ENCODE peak calls at places on chromosome 5, in six cellular contexts. One of them, this sample, is unnamed.

GRCh38 chr5:13932561-13932960 is 11.9 kb downstream of the DNAH5 start:
- DNase-seq in neuronal stem cell: no peak
- DNase-seq in mammary epithelial cell: peak
- DNase-seq in NT2/D1: no peak
- DNase-seq in astrocyte: no peak
- DNase-seq in H9: no peak
- DNase-seq in this sample: no peak

GRCh38 chr5:40681351-40682311 is 1.9 kb downstream of the PTGER4 start:
- DNase-seq in mammary epithelial cell: no peak
- DNase-seq in astrocyte: no peak
- DNase-seq in neuronal stem cell: no peak
- DNase-seq in NT2/D1: no peak
- DNase-seq in H9: peak
- DNase-seq in this sample: no peak

GRCh38 chr5:116814656-116815055 is 240.0 kb upstream of the SEMA6A start:
- DNase-seq in neuronal stem cell: no peak
- DNase-seq in astrocyte: no peak
- DNase-seq in NT2/D1: no peak
- DNase-seq in H9: no peak
- DNase-seq in mammary epithelial cell: no peak
- DNase-seq in this sample: no peak

GRCh38 chr5:157607371-157608161 is 32.0 kb upstream of the ADAM19 start:
- DNase-seq in neuronal stem cell: no peak
- DNase-seq in H9: no peak
- DNase-seq in astrocyte: peak
- DNase-seq in NT2/D1: no peak
- DNase-seq in mammary epithelial cell: peak
- DNase-seq in this sample: peak

GRCh38 chr5:15446552-15446951 is 53.4 kb upstream of the FBXL7 start:
- DNase-seq in mammary epithelial cell: no peak
- DNase-seq in astrocyte: peak
- DNase-seq in H9: no peak
- DNase-seq in NT2/D1: no peak
- DNase-seq in neuronal stem cell: no peak
- DNase-seq in this sample: peak

GRCh38 chr5:32261198-32261597 is 51.5 kb downstream of the MTMR12 start:
- DNase-seq in mammary epithelial cell: no peak
- DNase-seq in NT2/D1: no peak
- DNase-seq in H9: no peak
- DNase-seq in astrocyte: no peak
- DNase-seq in neuronal stem cell: no peak
- DNase-seq in this sample: no peak

GRCh38 chr5:146336197-146336596 is 2.4 kb upstream of the POU4F3 start:
- DNase-seq in mammary epithelial cell: no peak
- DNase-seq in astrocyte: no peak
- DNase-seq in neuronal stem cell: no peak
- DNase-seq in H9: no peak
- DNase-seq in NT2/D1: no peak
- DNase-seq in this sample: no peak

GRCh38 chr5:75948441-75948840 is 134.7 kb upstream of the SV2C start:
- DNase-seq in astrocyte: no peak
- DNase-seq in mammary epithelial cell: no peak
- DNase-seq in H9: no peak
- DNase-seq in NT2/D1: no peak
- DNase-seq in neuronal stem cell: no peak
- DNase-seq in this sample: no peak

GRCh38 chr5:64074533-64074932 is 91.1 kb upstream of the RNF180 start:
- DNase-seq in NT2/D1: peak
- DNase-seq in H9: peak
- DNase-seq in mammary epithelial cell: peak
- DNase-seq in astrocyte: peak
- DNase-seq in neuronal stem cell: peak
- DNase-seq in this sample: peak

GRCh38 chr5:112929336-112930081 is 7.5 kb upstream of the REEP5 start:
- DNase-seq in NT2/D1: no peak
- DNase-seq in neuronal stem cell: no peak
- DNase-seq in astrocyte: no peak
- DNase-seq in mammary epithelial cell: peak
- DNase-seq in H9: no peak
- DNase-seq in this sample: no peak

GRCh38 chr5:170216262-170216864 is 16.4 kb upstream of the C5orf58 start:
- DNase-seq in neuronal stem cell: no peak
- DNase-seq in astrocyte: peak
- DNase-seq in H9: no peak
- DNase-seq in mammary epithelial cell: peak
- DNase-seq in NT2/D1: peak
- DNase-seq in this sample: peak

GRCh38 chr5:172127581-172127980 is 60.4 kb downstream of the STK10 start:
- DNase-seq in mammary epithelial cell: no peak
- DNase-seq in astrocyte: no peak
- DNase-seq in NT2/D1: no peak
- DNase-seq in neuronal stem cell: no peak
- DNase-seq in H9: no peak
- DNase-seq in this sample: no peak

GRCh38 chr5:137822158-137822764 is 45.4 kb upstream of the MYOT start:
- DNase-seq in mammary epithelial cell: peak
- DNase-seq in NT2/D1: peak
- DNase-seq in H9: peak
- DNase-seq in astrocyte: peak
- DNase-seq in neuronal stem cell: peak
- DNase-seq in this sample: peak

GRCh38 chr5:34656700-34657549 is 797 bp downstream of the RAI14 start:
- DNase-seq in astrocyte: no peak
- DNase-seq in NT2/D1: no peak
- DNase-seq in neuronal stem cell: no peak
- DNase-seq in mammary epithelial cell: peak
- DNase-seq in H9: no peak
- DNase-seq in this sample: peak

GRCh38 chr5:67549263-67549551 is 352.6 kb upstream of the CD180 start:
- DNase-seq in NT2/D1: no peak
- DNase-seq in H9: no peak
- DNase-seq in neuronal stem cell: no peak
- DNase-seq in astrocyte: no peak
- DNase-seq in mammary epithelial cell: no peak
- DNase-seq in this sample: no peak

GRCh38 chr5:142862585-142862984 is 92.4 kb downstream of the ARHGAP26 start:
- DNase-seq in H9: no peak
- DNase-seq in mammary epithelial cell: no peak
- DNase-seq in neuronal stem cell: no peak
- DNase-seq in NT2/D1: no peak
- DNase-seq in astrocyte: no peak
- DNase-seq in this sample: no peak

GRCh38 chr5:116652196-116652729 is 77.6 kb upstream of the SEMA6A start:
- DNase-seq in mammary epithelial cell: peak
- DNase-seq in NT2/D1: peak
- DNase-seq in H9: peak
- DNase-seq in neuronal stem cell: peak
- DNase-seq in astrocyte: peak
- DNase-seq in this sample: no peak

GRCh38 chr5:150401376-150402201 is 11.1 kb downstream of the CD74 start:
- DNase-seq in H9: no peak
- DNase-seq in mammary epithelial cell: no peak
- DNase-seq in astrocyte: no peak
- DNase-seq in neuronal stem cell: no peak
- DNase-seq in NT2/D1: no peak
- DNase-seq in this sample: no peak

GRCh38 chr5:180786398-180787005 is 16.1 kb downstream of the MGAT1 start:
- DNase-seq in NT2/D1: no peak
- DNase-seq in astrocyte: no peak
- DNase-seq in mammary epithelial cell: no peak
- DNase-seq in neuronal stem cell: no peak
- DNase-seq in H9: no peak
- DNase-seq in this sample: no peak

GRCh38 chr5:180313677-180314076 is 21.8 kb upstream of the MAPK9 start:
- DNase-seq in NT2/D1: no peak
- DNase-seq in H9: no peak
- DNase-seq in mammary epithelial cell: no peak
- DNase-seq in neuronal stem cell: no peak
- DNase-seq in astrocyte: no peak
- DNase-seq in this sample: peak

GRCh38 chr5:135039526-135040296 is 5.7 kb upstream of the PITX1 start:
- DNase-seq in H9: peak
- DNase-seq in neuronal stem cell: no peak
- DNase-seq in astrocyte: no peak
- DNase-seq in mammary epithelial cell: peak
- DNase-seq in NT2/D1: no peak
- DNase-seq in this sample: peak

GRCh38 chr5:135041145-135041587 is 7.1 kb upstream of the PITX1 start:
- DNase-seq in NT2/D1: no peak
- DNase-seq in neuronal stem cell: no peak
- DNase-seq in mammary epithelial cell: no peak
- DNase-seq in H9: no peak
- DNase-seq in astrocyte: no peak
- DNase-seq in this sample: no peak

GRCh38 chr5:135042595-135042994 is 8.6 kb upstream of the PITX1 start:
- DNase-seq in H9: no peak
- DNase-seq in neuronal stem cell: no peak
- DNase-seq in astrocyte: no peak
- DNase-seq in NT2/D1: no peak
- DNase-seq in mammary epithelial cell: no peak
- DNase-seq in this sample: no peak

GRCh38 chr5:135040331-135041144 is 6.5 kb upstream of the PITX1 start:
- DNase-seq in astrocyte: no peak
- DNase-seq in H9: peak
- DNase-seq in mammary epithelial cell: no peak
- DNase-seq in NT2/D1: no peak
- DNase-seq in neuronal stem cell: no peak
- DNase-seq in this sample: no peak

DNA sequence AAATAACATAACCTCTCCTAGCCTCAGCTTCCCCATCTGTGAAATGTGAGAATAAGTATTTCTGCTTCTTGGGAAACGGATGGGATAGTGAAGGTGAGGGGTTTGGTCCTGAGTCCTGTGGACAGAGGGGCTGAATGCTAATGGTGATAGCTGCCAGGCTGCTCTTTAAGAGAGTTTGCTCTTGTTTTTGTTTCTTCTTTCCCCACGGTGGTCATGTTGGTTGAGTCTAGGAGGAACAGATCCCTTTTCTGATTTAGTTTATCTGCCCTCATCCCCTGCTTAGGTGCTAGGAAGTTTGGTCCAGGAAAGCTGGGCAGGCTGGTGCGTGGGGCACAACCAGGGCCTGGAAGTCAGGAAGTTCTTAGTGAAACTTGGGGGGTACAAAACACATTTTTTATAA is 7.7 kb upstream of the PITX1 start:
- DNase-seq in H9: no peak
- DNase-seq in NT2/D1: no peak
- DNase-seq in astrocyte: no peak
- DNase-seq in neuronal stem cell: no peak
- DNase-seq in mammary epithelial cell: no peak
- DNase-seq in this sample: no peak
- H3K9ac ChIP-seq in H9: no peak
- H3K9ac ChIP-seq in NT2/D1: no peak
- H3K9ac ChIP-seq in astrocyte: no peak
- H3K9ac ChIP-seq in neuronal stem cell: no peak
- H3K9ac ChIP-seq in mammary epithelial cell: no peak
- H3K9ac ChIP-seq in this sample: no peak

GRCh38 chr5:36605241-36605640 is 1.2 kb upstream of the SLC1A3 start:
- DNase-seq in NT2/D1: no peak
- DNase-seq in neuronal stem cell: no peak
- DNase-seq in H9: no peak
- DNase-seq in mammary epithelial cell: no peak
- DNase-seq in astrocyte: no peak
- DNase-seq in this sample: no peak

GRCh38 chr5:36606437-36607113 is at the start of gene SLC1A3:
- DNase-seq in astrocyte: peak
- DNase-seq in mammary epithelial cell: peak
- DNase-seq in NT2/D1: no peak
- DNase-seq in H9: peak
- DNase-seq in neuronal stem cell: peak
- DNase-seq in this sample: peak

GRCh38 chr5:36607838-36608783 is 1.7 kb downstream of the SLC1A3 start:
- DNase-seq in H9: no peak
- DNase-seq in astrocyte: peak
- DNase-seq in neuronal stem cell: no peak
- DNase-seq in mammary epithelial cell: peak
- DNase-seq in NT2/D1: no peak
- DNase-seq in this sample: peak

GRCh38 chr5:36607114-36607561 is 732 bp downstream of the SLC1A3 start:
- DNase-seq in mammary epithelial cell: peak
- DNase-seq in NT2/D1: no peak
- DNase-seq in astrocyte: peak
- DNase-seq in neuronal stem cell: peak
- DNase-seq in H9: no peak
- DNase-seq in this sample: peak

GRCh38 chr5:36606052-36606436 is 362 bp upstream of the SLC1A3 start:
- DNase-seq in H9: no peak
- DNase-seq in neuronal stem cell: no peak
- DNase-seq in mammary epithelial cell: no peak
- DNase-seq in NT2/D1: no peak
- DNase-seq in astrocyte: no peak
- DNase-seq in this sample: no peak
- H3K9ac ChIP-seq in H9: no peak
- H3K9ac ChIP-seq in neuronal stem cell: no peak
- H3K9ac ChIP-seq in mammary epithelial cell: peak
- H3K9ac ChIP-seq in NT2/D1: peak
- H3K9ac ChIP-seq in astrocyte: peak
- H3K9ac ChIP-seq in this sample: peak

GRCh38 chr5:1134478-1134877 is 22.6 kb upstream of the SLC12A7 start:
- DNase-seq in H9: no peak
- DNase-seq in mammary epithelial cell: no peak
- DNase-seq in astrocyte: no peak
- DNase-seq in neuronal stem cell: no peak
- DNase-seq in NT2/D1: no peak
- DNase-seq in this sample: no peak
- H3K9ac ChIP-seq in H9: no peak
- H3K9ac ChIP-seq in mammary epithelial cell: no peak
- H3K9ac ChIP-seq in astrocyte: no peak
- H3K9ac ChIP-seq in neuronal stem cell: no peak
- H3K9ac ChIP-seq in NT2/D1: no peak
- H3K9ac ChIP-seq in this sample: no peak

GRCh38 chr5:160118349-160119141 is 705 bp downstream of the PWWP2A start:
- DNase-seq in mammary epithelial cell: peak
- DNase-seq in neuronal stem cell: no peak
- DNase-seq in NT2/D1: no peak
- DNase-seq in H9: peak
- DNase-seq in astrocyte: no peak
- DNase-seq in this sample: peak

GRCh38 chr5:160116991-160117390 is 2.3 kb downstream of the PWWP2A start:
- DNase-seq in astrocyte: no peak
- DNase-seq in H9: no peak
- DNase-seq in NT2/D1: no peak
- DNase-seq in neuronal stem cell: no peak
- DNase-seq in mammary epithelial cell: no peak
- DNase-seq in this sample: no peak

GRCh38 chr5:160119142-160119904 is at the start of gene PWWP2A:
- DNase-seq in H9: peak
- DNase-seq in neuronal stem cell: peak
- DNase-seq in astrocyte: peak
- DNase-seq in mammary epithelial cell: peak
- DNase-seq in NT2/D1: peak
- DNase-seq in this sample: peak

DNA sequence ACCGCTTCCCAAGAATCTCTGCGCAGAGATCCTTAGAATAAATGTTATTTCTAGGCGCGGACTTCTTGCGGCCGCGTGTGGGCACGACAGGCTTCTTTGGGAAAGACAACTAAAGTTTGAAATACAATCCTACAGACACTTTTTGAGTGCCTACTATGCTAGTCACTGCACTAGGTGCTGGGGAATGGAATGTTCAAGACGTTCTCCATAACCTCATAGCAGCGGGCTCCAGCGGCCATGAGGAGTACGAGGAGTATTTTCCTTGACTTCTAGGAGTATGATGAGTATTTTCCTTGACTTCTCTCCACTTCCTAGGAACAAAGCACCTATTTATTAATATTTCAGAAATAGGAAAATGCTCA is 636 bp upstream of the PWWP2A start:
- DNase-seq in H9: no peak
- DNase-seq in neuronal stem cell: no peak
- DNase-seq in astrocyte: no peak
- DNase-seq in mammary epithelial cell: no peak
- DNase-seq in NT2/D1: no peak
- DNase-seq in this sample: no peak
- H3K9ac ChIP-seq in H9: peak
- H3K9ac ChIP-seq in neuronal stem cell: no peak
- H3K9ac ChIP-seq in astrocyte: no peak
- H3K9ac ChIP-seq in mammary epithelial cell: no peak
- H3K9ac ChIP-seq in NT2/D1: no peak
- H3K9ac ChIP-seq in this sample: no peak